ENCODE peak calls at places on chromosomes 3 and 15, in eight cellular contexts. One of them, this sample, is unnamed.
A peak's percentile ranks its signal among the peaks of the same experiment; 100 is the strongest.

GRCh38 chr3:52167240-52167639 is 13.0 kb upstream of the POC1A start:
- DNase-seq in GM23248: no peak
- DNase-seq in ecto neural progenitor cell: no peak
- DNase-seq in KG1: no peak
- DNase-seq in activated CD4-positive, alpha-beta memory T cell treated with anti-CD3 and anti-CD28 coated beads, Interleukin-2, amount 10 ng/mL, durations not matched to agents 7 days and 5 days: no peak
- DNase-seq in putamen: no peak
- DNase-seq in activated B cell treated with CpG ODN at 0.5 μM for 24 hours: no peak
- DNase-seq in AG09309: no peak
- DNase-seq in this sample: no peak

GRCh38 chr15:45583731-45584639 is 3.2 kb upstream of the BLOC1S6 start:
- DNase-seq in putamen: no peak
- DNase-seq in activated CD4-positive, alpha-beta memory T cell treated with anti-CD3 and anti-CD28 coated beads, Interleukin-2, amount 10 ng/mL, durations not matched to agents 7 days and 5 days: peak; percentile 20
- DNase-seq in KG1: no peak
- DNase-seq in activated B cell treated with CpG ODN at 0.5 μM for 24 hours: no peak
- DNase-seq in ecto neural progenitor cell: no peak
- DNase-seq in GM23248: no peak
- DNase-seq in AG09309: no peak
- DNase-seq in this sample: no peak

GRCh38 chr3:188584162-188584529 is 430.2 kb downstream of the LPP start:
- DNase-seq in putamen: peak; percentile 75
- DNase-seq in AG09309: peak; percentile 32
- DNase-seq in GM23248: peak; percentile 87
- DNase-seq in KG1: no peak
- DNase-seq in activated CD4-positive, alpha-beta memory T cell treated with anti-CD3 and anti-CD28 coated beads, Interleukin-2, amount 10 ng/mL, durations not matched to agents 7 days and 5 days: no peak
- DNase-seq in ecto neural progenitor cell: no peak
- DNase-seq in activated B cell treated with CpG ODN at 0.5 μM for 24 hours: no peak
- DNase-seq in this sample: peak; percentile 9

GRCh38 chr3:115418583-115418982 is 204.7 kb upstream of the GAP43 start:
- DNase-seq in putamen: no peak
- DNase-seq in activated B cell treated with CpG ODN at 0.5 μM for 24 hours: no peak
- DNase-seq in activated CD4-positive, alpha-beta memory T cell treated with anti-CD3 and anti-CD28 coated beads, Interleukin-2, amount 10 ng/mL, durations not matched to agents 7 days and 5 days: no peak
- DNase-seq in AG09309: no peak
- DNase-seq in GM23248: no peak
- DNase-seq in KG1: no peak
- DNase-seq in ecto neural progenitor cell: no peak
- DNase-seq in this sample: no peak

GRCh38 chr3:152737021-152737908 is 97.7 kb upstream of the P2RY1 start:
- DNase-seq in GM23248: peak; percentile 91
- DNase-seq in putamen: no peak
- DNase-seq in ecto neural progenitor cell: no peak
- DNase-seq in AG09309: no peak
- DNase-seq in activated CD4-positive, alpha-beta memory T cell treated with anti-CD3 and anti-CD28 coated beads, Interleukin-2, amount 10 ng/mL, durations not matched to agents 7 days and 5 days: no peak
- DNase-seq in KG1: no peak
- DNase-seq in activated B cell treated with CpG ODN at 0.5 μM for 24 hours: no peak
- DNase-seq in this sample: peak; percentile 11

GRCh38 chr3:12178091-12178820 is 19.5 kb upstream of the TIMP4 start:
- DNase-seq in KG1: no peak
- DNase-seq in ecto neural progenitor cell: no peak
- DNase-seq in AG09309: no peak
- DNase-seq in activated CD4-positive, alpha-beta memory T cell treated with anti-CD3 and anti-CD28 coated beads, Interleukin-2, amount 10 ng/mL, durations not matched to agents 7 days and 5 days: no peak
- DNase-seq in activated B cell treated with CpG ODN at 0.5 μM for 24 hours: no peak
- DNase-seq in GM23248: peak; percentile 66
- DNase-seq in putamen: no peak
- DNase-seq in this sample: no peak

GRCh38 chr3:121748638-121749275 is 784 bp downstream of the GOLGB1 start:
- DNase-seq in activated B cell treated with CpG ODN at 0.5 μM for 24 hours: no peak
- DNase-seq in ecto neural progenitor cell: no peak
- DNase-seq in putamen: peak; percentile 56
- DNase-seq in AG09309: peak; percentile 10
- DNase-seq in GM23248: peak; percentile 79
- DNase-seq in KG1: peak; percentile 14
- DNase-seq in activated CD4-positive, alpha-beta memory T cell treated with anti-CD3 and anti-CD28 coated beads, Interleukin-2, amount 10 ng/mL, durations not matched to agents 7 days and 5 days: no peak
- DNase-seq in this sample: no peak

GRCh38 chr3:33074217-33075067 is 22.5 kb downstream of the GLB1 start:
- DNase-seq in activated CD4-positive, alpha-beta memory T cell treated with anti-CD3 and anti-CD28 coated beads, Interleukin-2, amount 10 ng/mL, durations not matched to agents 7 days and 5 days: peak; percentile 75
- DNase-seq in ecto neural progenitor cell: peak; percentile 72
- DNase-seq in AG09309: peak; percentile 20
- DNase-seq in putamen: peak; percentile 53
- DNase-seq in activated B cell treated with CpG ODN at 0.5 μM for 24 hours: peak; percentile 33
- DNase-seq in GM23248: peak; percentile 81
- DNase-seq in KG1: peak; percentile 37
- DNase-seq in this sample: peak; percentile 39

GRCh38 chr3:120435621-120436020 is 15.2 kb downstream of the FSTL1 start:
- DNase-seq in putamen: no peak
- DNase-seq in ecto neural progenitor cell: no peak
- DNase-seq in AG09309: no peak
- DNase-seq in activated B cell treated with CpG ODN at 0.5 μM for 24 hours: no peak
- DNase-seq in GM23248: peak; percentile 76
- DNase-seq in activated CD4-positive, alpha-beta memory T cell treated with anti-CD3 and anti-CD28 coated beads, Interleukin-2, amount 10 ng/mL, durations not matched to agents 7 days and 5 days: no peak
- DNase-seq in KG1: no peak
- DNase-seq in this sample: peak; percentile 64

GRCh38 chr3:155455765-155456164 is 162.3 kb upstream of the STRIT1 start:
- DNase-seq in KG1: no peak
- DNase-seq in GM23248: no peak
- DNase-seq in putamen: no peak
- DNase-seq in activated CD4-positive, alpha-beta memory T cell treated with anti-CD3 and anti-CD28 coated beads, Interleukin-2, amount 10 ng/mL, durations not matched to agents 7 days and 5 days: no peak
- DNase-seq in activated B cell treated with CpG ODN at 0.5 μM for 24 hours: no peak
- DNase-seq in ecto neural progenitor cell: no peak
- DNase-seq in AG09309: no peak
- DNase-seq in this sample: no peak

GRCh38 chr15:64635486-64635815 is 139.9 kb downstream of the RBPMS2 start:
- DNase-seq in putamen: no peak
- DNase-seq in GM23248: peak; percentile 76
- DNase-seq in activated CD4-positive, alpha-beta memory T cell treated with anti-CD3 and anti-CD28 coated beads, Interleukin-2, amount 10 ng/mL, durations not matched to agents 7 days and 5 days: no peak
- DNase-seq in AG09309: peak; percentile 61
- DNase-seq in ecto neural progenitor cell: no peak
- DNase-seq in KG1: no peak
- DNase-seq in activated B cell treated with CpG ODN at 0.5 μM for 24 hours: no peak
- DNase-seq in this sample: peak; percentile 56

GRCh38 chr3:56844536-56844935 is 42.8 kb upstream of the ARHGEF3 start:
- DNase-seq in ecto neural progenitor cell: no peak
- DNase-seq in KG1: no peak
- DNase-seq in putamen: no peak
- DNase-seq in GM23248: no peak
- DNase-seq in AG09309: no peak
- DNase-seq in activated B cell treated with CpG ODN at 0.5 μM for 24 hours: no peak
- DNase-seq in activated CD4-positive, alpha-beta memory T cell treated with anti-CD3 and anti-CD28 coated beads, Interleukin-2, amount 10 ng/mL, durations not matched to agents 7 days and 5 days: no peak
- DNase-seq in this sample: no peak

GRCh38 chr15:89299896-89300295 is 34.7 kb downstream of the POLG start:
- DNase-seq in activated B cell treated with CpG ODN at 0.5 μM for 24 hours: no peak
- DNase-seq in putamen: peak; percentile 39
- DNase-seq in ecto neural progenitor cell: no peak
- DNase-seq in KG1: no peak
- DNase-seq in AG09309: peak; percentile 28
- DNase-seq in GM23248: peak; percentile 54
- DNase-seq in activated CD4-positive, alpha-beta memory T cell treated with anti-CD3 and anti-CD28 coated beads, Interleukin-2, amount 10 ng/mL, durations not matched to agents 7 days and 5 days: no peak
- DNase-seq in this sample: no peak

GRCh38 chr3:59575113-59576001 is 525.5 kb upstream of the CFAP20DC start:
- DNase-seq in AG09309: peak; percentile 27
- DNase-seq in ecto neural progenitor cell: peak; percentile 88
- DNase-seq in activated B cell treated with CpG ODN at 0.5 μM for 24 hours: peak; percentile 76
- DNase-seq in activated CD4-positive, alpha-beta memory T cell treated with anti-CD3 and anti-CD28 coated beads, Interleukin-2, amount 10 ng/mL, durations not matched to agents 7 days and 5 days: peak; percentile 84
- DNase-seq in KG1: peak; percentile 53
- DNase-seq in GM23248: peak; percentile 76
- DNase-seq in putamen: peak; percentile 80
- DNase-seq in this sample: peak; percentile 74

GRCh38 chr3:142507241-142507640 is 59.4 kb upstream of the XRN1 start:
- DNase-seq in putamen: no peak
- DNase-seq in KG1: no peak
- DNase-seq in AG09309: no peak
- DNase-seq in GM23248: peak; percentile 33
- DNase-seq in ecto neural progenitor cell: no peak
- DNase-seq in activated CD4-positive, alpha-beta memory T cell treated with anti-CD3 and anti-CD28 coated beads, Interleukin-2, amount 10 ng/mL, durations not matched to agents 7 days and 5 days: no peak
- DNase-seq in activated B cell treated with CpG ODN at 0.5 μM for 24 hours: no peak
- DNase-seq in this sample: no peak

GRCh38 chr3:192920406-192920805 is 2.8 kb upstream of the MB21D2 start:
- DNase-seq in KG1: no peak
- DNase-seq in putamen: no peak
- DNase-seq in activated B cell treated with CpG ODN at 0.5 μM for 24 hours: no peak
- DNase-seq in activated CD4-positive, alpha-beta memory T cell treated with anti-CD3 and anti-CD28 coated beads, Interleukin-2, amount 10 ng/mL, durations not matched to agents 7 days and 5 days: no peak
- DNase-seq in ecto neural progenitor cell: no peak
- DNase-seq in GM23248: no peak
- DNase-seq in AG09309: no peak
- DNase-seq in this sample: no peak

GRCh38 chr15:80594091-80594889 is 100.8 kb upstream of the ABHD17C start:
- DNase-seq in activated B cell treated with CpG ODN at 0.5 μM for 24 hours: no peak
- DNase-seq in KG1: no peak
- DNase-seq in activated CD4-positive, alpha-beta memory T cell treated with anti-CD3 and anti-CD28 coated beads, Interleukin-2, amount 10 ng/mL, durations not matched to agents 7 days and 5 days: no peak
- DNase-seq in AG09309: no peak
- DNase-seq in GM23248: no peak
- DNase-seq in putamen: no peak
- DNase-seq in ecto neural progenitor cell: no peak
- DNase-seq in this sample: no peak

GRCh38 chr3:48125026-48125704 is 63.1 kb downstream of the CDC25A start:
- DNase-seq in GM23248: peak; percentile 90
- DNase-seq in AG09309: peak; percentile 38
- DNase-seq in activated B cell treated with CpG ODN at 0.5 μM for 24 hours: no peak
- DNase-seq in KG1: no peak
- DNase-seq in putamen: no peak
- DNase-seq in activated CD4-positive, alpha-beta memory T cell treated with anti-CD3 and anti-CD28 coated beads, Interleukin-2, amount 10 ng/mL, durations not matched to agents 7 days and 5 days: no peak
- DNase-seq in ecto neural progenitor cell: no peak
- DNase-seq in this sample: no peak

GRCh38 chr3:32420138-32420981 is 28.7 kb downstream of the CMTM7 start:
- DNase-seq in putamen: no peak
- DNase-seq in activated B cell treated with CpG ODN at 0.5 μM for 24 hours: peak; percentile 51
- DNase-seq in GM23248: peak; percentile 50
- DNase-seq in KG1: peak; percentile 80
- DNase-seq in AG09309: no peak
- DNase-seq in activated CD4-positive, alpha-beta memory T cell treated with anti-CD3 and anti-CD28 coated beads, Interleukin-2, amount 10 ng/mL, durations not matched to agents 7 days and 5 days: no peak
- DNase-seq in ecto neural progenitor cell: peak; percentile 67
- DNase-seq in this sample: peak; percentile 93